ENCODE peak calls at places on chromosome 1, in four cellular contexts. One of them, this sample, is unnamed.

GRCh38 chr1:164155337-164155850 is 403.6 kb upstream of the PBX1 start:
- DNase-seq in stomach: no peak
- DNase-seq in SK-N-SH: no peak
- DNase-seq in H1: no peak
- DNase-seq in this sample: no peak

GRCh38 chr1:44220001-44220751 is 6.9 kb downstream of the DMAP1 start:
- DNase-seq in stomach: no peak
- DNase-seq in SK-N-SH: peak; percentile 9
- DNase-seq in H1: no peak
- DNase-seq in this sample: peak; percentile 76

GRCh38 chr1:152130186-152130585 is 14.9 kb upstream of the TCHH start:
- DNase-seq in stomach: no peak
- DNase-seq in SK-N-SH: no peak
- DNase-seq in H1: no peak
- DNase-seq in this sample: no peak

GRCh38 chr1:230011333-230012092 is 55.5 kb upstream of the GALNT2 start:
- DNase-seq in stomach: no peak
- DNase-seq in SK-N-SH: no peak
- DNase-seq in H1: no peak
- DNase-seq in this sample: no peak

GRCh38 chr1:33126411-33127000 is 45.6 kb downstream of the AZIN2 start:
- DNase-seq in stomach: no peak
- DNase-seq in SK-N-SH: no peak
- DNase-seq in H1: peak; percentile 10
- DNase-seq in this sample: no peak

GRCh38 chr1:226248091-226248490 is 24.6 kb downstream of the MIXL1 start:
- DNase-seq in stomach: no peak
- DNase-seq in SK-N-SH: no peak
- DNase-seq in H1: no peak
- DNase-seq in this sample: no peak

GRCh38 chr1:18681423-18681835 is 50.8 kb downstream of the PAX7 start:
- DNase-seq in stomach: no peak
- DNase-seq in SK-N-SH: peak; percentile 78
- DNase-seq in H1: no peak
- DNase-seq in this sample: no peak

GRCh38 chr1:115377411-115377810 is 39.4 kb upstream of the NGF start:
- DNase-seq in stomach: no peak
- DNase-seq in SK-N-SH: no peak
- DNase-seq in H1: no peak
- DNase-seq in this sample: no peak

GRCh38 chr1:65066379-65066765 is 81.6 kb upstream of the AK4 start:
- DNase-seq in stomach: no peak
- DNase-seq in SK-N-SH: no peak
- DNase-seq in H1: peak; percentile 85
- DNase-seq in this sample: no peak

GRCh38 chr1:103514920-103515503 is 10.5 kb upstream of the RNPC3 start:
- DNase-seq in stomach: no peak
- DNase-seq in SK-N-SH: peak; percentile 9
- DNase-seq in H1: no peak
- DNase-seq in this sample: no peak

GRCh38 chr1:175548774-175549173 is 194.6 kb downstream of the TNR start:
- DNase-seq in stomach: no peak
- DNase-seq in SK-N-SH: no peak
- DNase-seq in H1: no peak
- DNase-seq in this sample: no peak

GRCh38 chr1:228166170-228166936 is 749 bp downstream of the IBA57 start:
- DNase-seq in stomach: peak; percentile 63
- DNase-seq in SK-N-SH: peak; percentile 79
- DNase-seq in H1: peak; percentile 78
- DNase-seq in this sample: peak; percentile 91

GRCh38 chr1:37846634-37847339 is 12.6 kb downstream of the MTF1 start:
- DNase-seq in stomach: no peak
- DNase-seq in SK-N-SH: no peak
- DNase-seq in H1: no peak
- DNase-seq in this sample: no peak

GRCh38 chr1:224205438-224205840 is 22.4 kb downstream of the DEGS1 start:
- DNase-seq in stomach: no peak
- DNase-seq in SK-N-SH: peak; percentile 40
- DNase-seq in H1: no peak
- DNase-seq in this sample: no peak

GRCh38 chr1:21165076-21165475 is 11.6 kb downstream of the EIF4G3 start:
- DNase-seq in stomach: no peak
- DNase-seq in SK-N-SH: no peak
- DNase-seq in H1: no peak
- DNase-seq in this sample: no peak

GRCh38 chr1:2237773-2238172 is 9.7 kb downstream of the SKI start:
- DNase-seq in stomach: no peak
- DNase-seq in SK-N-SH: no peak
- DNase-seq in H1: peak; percentile 54
- DNase-seq in this sample: peak; percentile 79

GRCh38 chr1:145846191-145846590 is 761 bp downstream of the NUDT17 start:
- DNase-seq in stomach: no peak
- DNase-seq in SK-N-SH: peak; percentile 81
- DNase-seq in H1: peak; percentile 74
- DNase-seq in this sample: no peak

GRCh38 chr1:204417231-204417997 is 5.8 kb upstream of the PPP1R15B start:
- DNase-seq in stomach: peak; percentile 82
- DNase-seq in SK-N-SH: peak; percentile 65
- DNase-seq in H1: peak; percentile 47
- DNase-seq in this sample: no peak

GRCh38 chr1:183276386-183276785 is 90.3 kb downstream of the LAMC2 start:
- DNase-seq in stomach: peak; percentile 10
- DNase-seq in SK-N-SH: no peak
- DNase-seq in H1: no peak
- DNase-seq in this sample: peak; percentile 49

GRCh38 chr1:41919764-41920397 is 1.2 kb upstream of the HIVEP3 start:
- DNase-seq in stomach: peak; percentile 40
- DNase-seq in SK-N-SH: peak; percentile 85
- DNase-seq in H1: peak; percentile 59
- DNase-seq in this sample: peak; percentile 90

GRCh38 chr1:157147906-157148717 is 9.9 kb upstream of the ETV3 start:
- DNase-seq in stomach: no peak
- DNase-seq in SK-N-SH: no peak
- DNase-seq in H1: no peak
- DNase-seq in this sample: no peak

GRCh38 chr1:201713093-201713810 is 115.7 kb upstream of the IPO9 start:
- DNase-seq in stomach: peak; percentile 83
- DNase-seq in SK-N-SH: no peak
- DNase-seq in H1: no peak
- DNase-seq in this sample: peak; percentile 80

GRCh38 chr1:9561429-9561828 is 22.2 kb downstream of the SLC25A33 start:
- DNase-seq in stomach: no peak
- DNase-seq in SK-N-SH: peak; percentile 30
- DNase-seq in H1: no peak
- DNase-seq in this sample: no peak

GRCh38 chr1:19274636-19275035 is 13.9 kb downstream of the AKR7A3 start:
- DNase-seq in stomach: no peak
- DNase-seq in SK-N-SH: no peak
- DNase-seq in H1: no peak
- DNase-seq in this sample: no peak

GRCh38 chr1:206898089-206898908 is 1.1 kb downstream of the IL24 start:
- DNase-seq in stomach: no peak
- DNase-seq in SK-N-SH: no peak
- DNase-seq in H1: no peak
- DNase-seq in this sample: peak; percentile 56

GRCh38 chr1:16617101-16617727 is 3.9 kb upstream of the NBPF1 start:
- DNase-seq in stomach: peak; percentile 33
- DNase-seq in SK-N-SH: peak; percentile 47
- DNase-seq in H1: peak; percentile 60
- DNase-seq in this sample: peak; percentile 79

GRCh38 chr1:233355841-233356704 is 28.5 kb downstream of the MAP3K21 start:
- DNase-seq in stomach: no peak
- DNase-seq in SK-N-SH: no peak
- DNase-seq in H1: no peak
- DNase-seq in this sample: no peak

GRCh38 chr1:25698252-25698651 is 81.7 kb downstream of the MAN1C1 start:
- DNase-seq in stomach: no peak
- DNase-seq in SK-N-SH: no peak
- DNase-seq in H1: no peak
- DNase-seq in this sample: no peak

GRCh38 chr1:39949891-39950290 is 5.1 kb upstream of the MFSD2A start:
- DNase-seq in stomach: no peak
- DNase-seq in SK-N-SH: no peak
- DNase-seq in H1: no peak
- DNase-seq in this sample: no peak

GRCh38 chr1:65773391-65773790 is 19.3 kb upstream of the PDE4B start:
- DNase-seq in stomach: no peak
- DNase-seq in SK-N-SH: no peak
- DNase-seq in H1: no peak
- DNase-seq in this sample: no peak

GRCh38 chr1:91891969-91892368 is 6.0 kb upstream of the TGFBR3 start:
- DNase-seq in stomach: no peak
- DNase-seq in SK-N-SH: no peak
- DNase-seq in H1: no peak
- DNase-seq in this sample: no peak
- H3K27ac ChIP-seq in stomach: no peak overlapping the region
- H3K27ac ChIP-seq in SK-N-SH: no peak overlapping the region
- H3K27ac ChIP-seq in H1: no peak overlapping the region
- H3K27ac ChIP-seq in this sample: peak overlapping the region; percentile 51

GRCh38 chr1:75792091-75792490 is 4.6 kb upstream of the MSH4 start:
- DNase-seq in stomach: no peak
- DNase-seq in SK-N-SH: no peak
- DNase-seq in H1: no peak
- DNase-seq in this sample: no peak

GRCh38 chr1:75797273-75797588 is 549 bp downstream of the MSH4 start:
- DNase-seq in stomach: no peak
- DNase-seq in SK-N-SH: no peak
- DNase-seq in H1: no peak
- DNase-seq in this sample: no peak

GRCh38 chr1:75796376-75797272 is at the start of gene MSH4:
- DNase-seq in stomach: no peak
- DNase-seq in SK-N-SH: peak; percentile 11
- DNase-seq in H1: peak; percentile 66
- DNase-seq in this sample: peak; percentile 79

GRCh38 chr1:75795703-75796193 is 934 bp upstream of the MSH4 start:
- DNase-seq in stomach: no peak
- DNase-seq in SK-N-SH: no peak
- DNase-seq in H1: no peak
- DNase-seq in this sample: no peak

DNA sequence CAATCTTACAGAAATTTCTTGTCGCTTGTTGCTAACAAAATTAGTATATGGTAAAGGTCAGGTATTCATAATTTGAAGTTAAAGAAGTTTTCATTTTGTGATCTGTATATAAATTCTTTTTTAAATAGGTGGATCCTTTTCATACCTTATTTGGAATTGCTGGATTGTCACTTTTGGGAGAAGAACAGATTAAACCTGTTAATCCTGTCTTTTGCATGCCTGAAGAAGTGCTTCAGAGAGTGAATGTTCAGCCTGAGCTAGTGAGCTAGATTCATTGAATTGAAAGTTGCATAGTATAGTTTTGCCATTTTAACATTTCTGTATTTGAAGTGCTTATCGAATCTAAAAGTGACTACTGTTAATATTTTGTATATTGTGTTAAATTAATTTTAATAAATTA is 2.3 kb upstream of the MSH4 start:
- DNase-seq in stomach: no peak
- DNase-seq in SK-N-SH: no peak
- DNase-seq in H1: no peak
- DNase-seq in this sample: no peak
- H3K4me1 ChIP-seq in stomach: peaks cover 18% of the 10 kb centered on the region
- H3K4me1 ChIP-seq in SK-N-SH: peaks cover 22% of the 10 kb centered on the region
- H3K4me1 ChIP-seq in H1: no peaks in the 10 kb centered on the region
- H3K4me1 ChIP-seq in this sample: peaks cover 16% of the 10 kb centered on the region

DNA sequence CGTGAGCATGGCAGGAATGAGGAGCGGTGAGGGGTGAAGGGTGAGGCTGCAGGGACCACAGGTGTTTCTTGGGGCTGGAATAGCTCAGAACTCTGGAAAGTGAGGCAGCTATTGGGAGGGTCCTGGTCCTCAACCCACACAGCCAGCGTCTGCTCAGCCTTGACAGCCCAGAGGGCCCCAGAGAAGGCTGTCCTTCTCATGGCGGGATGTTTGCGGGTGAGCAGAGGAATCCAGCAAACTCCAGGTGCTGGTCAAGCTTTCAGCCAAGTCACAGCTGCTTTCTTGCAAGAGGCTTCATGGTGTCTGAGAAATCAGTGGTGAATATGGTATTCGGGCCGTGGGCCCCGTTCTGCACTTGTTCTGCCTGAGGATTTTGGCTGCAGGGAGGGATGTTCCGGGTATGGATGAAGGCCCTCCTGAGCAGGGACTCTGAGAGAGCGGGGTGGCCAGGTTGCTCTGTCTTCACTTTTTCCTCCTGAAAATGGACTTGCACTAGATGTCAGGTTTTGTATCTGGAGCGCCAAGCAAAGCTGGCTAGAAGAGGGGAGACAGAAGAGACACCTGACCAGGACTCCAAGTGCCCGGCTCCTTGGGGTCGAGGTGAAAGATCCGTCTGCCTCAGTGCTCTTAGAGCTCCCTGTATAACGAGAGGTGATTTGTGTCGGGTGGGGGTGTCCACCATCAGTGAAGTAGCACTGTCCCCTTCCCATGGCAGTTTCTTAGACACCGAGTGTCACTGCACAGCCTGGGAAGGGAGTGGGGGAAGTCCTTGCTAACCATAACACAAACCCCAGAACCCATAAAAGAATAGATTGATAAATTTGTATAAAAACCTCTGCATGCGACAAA is 139.9 kb downstream of the PEX14 start:
- DNase-seq in stomach: no peak
- DNase-seq in SK-N-SH: no peak
- DNase-seq in H1: no peak
- DNase-seq in this sample: peak; percentile 40
- TF ChIP-seq POLR2AphosphoS5 in stomach: no peak
- TF ChIP-seq POLR2AphosphoS5 in SK-N-SH: no peak
- TF ChIP-seq POLR2AphosphoS5 in H1: no peak
- TF ChIP-seq POLR2AphosphoS5 in this sample: no peak

DNA sequence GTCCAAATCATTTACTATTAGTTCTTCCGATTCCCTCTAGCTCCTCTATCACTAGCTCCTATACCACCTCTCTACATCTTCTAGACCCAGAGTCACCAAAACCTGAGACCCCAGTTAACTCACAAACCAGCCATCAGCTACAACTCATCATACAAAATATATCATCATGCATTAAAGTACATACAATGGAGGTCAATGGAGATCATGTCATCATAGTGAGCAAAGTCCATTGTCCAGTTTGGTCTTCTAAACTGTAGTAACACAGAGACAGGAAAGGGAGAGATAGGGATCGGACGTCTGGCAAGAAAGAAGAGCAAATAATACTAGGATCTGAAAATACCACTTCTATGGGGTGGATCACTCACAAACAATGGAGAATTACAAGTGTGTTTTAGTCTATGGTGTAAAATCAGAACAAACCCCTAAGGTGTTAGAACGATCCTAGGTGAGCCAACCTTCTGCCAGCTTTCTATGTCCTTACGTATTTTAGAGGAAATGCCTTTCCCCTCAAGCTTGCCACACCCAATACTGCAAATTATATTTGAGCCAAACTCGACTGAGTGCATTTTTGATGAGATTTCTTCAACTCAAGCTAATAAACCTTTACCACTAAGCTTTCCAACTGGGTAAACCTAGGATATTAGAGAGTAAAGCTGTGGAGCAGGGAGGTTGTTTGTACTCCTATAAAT is 3.9 kb downstream of the ADIPOR1 start:
- DNase-seq in stomach: no peak
- DNase-seq in SK-N-SH: no peak
- DNase-seq in H1: no peak
- DNase-seq in this sample: no peak
- H3K27ac ChIP-seq in stomach: no peak overlapping the region
- H3K27ac ChIP-seq in SK-N-SH: no peak overlapping the region
- H3K27ac ChIP-seq in H1: no peak overlapping the region
- H3K27ac ChIP-seq in this sample: peak overlapping the region; percentile 85

GRCh38 chr1:150551049-150551783 is 2.0 kb downstream of the ADAMTSL4 start:
- DNase-seq in stomach: no peak
- DNase-seq in SK-N-SH: no peak
- DNase-seq in H1: no peak
- DNase-seq in this sample: no peak
- H3K4me1 ChIP-seq in stomach: peaks cover 68% of the 10 kb centered on the region
- H3K4me1 ChIP-seq in SK-N-SH: peaks cover 13% of the 10 kb centered on the region
- H3K4me1 ChIP-seq in H1: peaks cover 21% of the 10 kb centered on the region
- H3K4me1 ChIP-seq in this sample: peaks cover 62% of the 10 kb centered on the region